ENCODE peak calls at places on chromosome 11, in four cellular contexts. V, S, R and Q are unnamed samples. For H3K36me3, the result is how much of the 10 kb centered on the place peaks cover.

GRCh38 chr11:79510948-79511347 is 70.1 kb upstream of the TENM4 start:
- DNase-seq in V (no peak), S (no peak), R (no peak), Q (no peak)

GRCh38 chr11:122215244-122215992 is 99.4 kb upstream of the BLID start:
- DNase-seq in V (peak), S (peak), R (peak), Q (peak)

GRCh38 chr11:75775056-75775455 is 6.5 kb downstream of the DGAT2 start:
- DNase-seq in V (no peak), S (no peak), R (no peak), Q (no peak)

GRCh38 chr11:125201525-125202121 is 37.1 kb downstream of the PKNOX2 start:
- DNase-seq in V (peak), S (no peak), R (peak), Q (no peak)

GRCh38 chr11:116353517-116353916 is 419.3 kb downstream of the BUD13 start:
- DNase-seq in V (no peak), S (no peak), R (no peak), Q (no peak)

GRCh38 chr11:17734418-17734911 is at the start of gene KCNC1:
- DNase-seq in V (no peak), S (peak), R (peak), Q (peak)

GRCh38 chr11:18393581-18394299 is 623 bp upstream of the LDHA start:
- DNase-seq in V (no peak), S (no peak), R (no peak), Q (no peak)

GRCh38 chr11:120911943-120912342 is 112.0 kb upstream of the TBCEL start:
- DNase-seq in V (peak), S (no peak), R (no peak), Q (no peak)

GRCh38 chr11:72972541-72973128 is 158.4 kb downstream of the ATG16L2 start:
- DNase-seq in V (peak), S (no peak), R (peak), Q (peak)

GRCh38 chr11:80849253-80849652 is 1408.4 kb upstream of the TENM4 start:
- DNase-seq in V (no peak), S (no peak), R (no peak), Q (no peak)

GRCh38 chr11:76206327-76207081 is at the start of gene WNT11:
- DNase-seq in V (peak), S (peak), R (no peak), Q (peak)

GRCh38 chr11:17801166-17801565 is 66.6 kb downstream of the KCNC1 start:
- DNase-seq in V (no peak), S (no peak), R (no peak), Q (no peak)

GRCh38 chr11:98568011-98568410 is 452.7 kb upstream of the CNTN5 start:
- DNase-seq in V (no peak), S (no peak), R (no peak), Q (no peak)

DNA sequence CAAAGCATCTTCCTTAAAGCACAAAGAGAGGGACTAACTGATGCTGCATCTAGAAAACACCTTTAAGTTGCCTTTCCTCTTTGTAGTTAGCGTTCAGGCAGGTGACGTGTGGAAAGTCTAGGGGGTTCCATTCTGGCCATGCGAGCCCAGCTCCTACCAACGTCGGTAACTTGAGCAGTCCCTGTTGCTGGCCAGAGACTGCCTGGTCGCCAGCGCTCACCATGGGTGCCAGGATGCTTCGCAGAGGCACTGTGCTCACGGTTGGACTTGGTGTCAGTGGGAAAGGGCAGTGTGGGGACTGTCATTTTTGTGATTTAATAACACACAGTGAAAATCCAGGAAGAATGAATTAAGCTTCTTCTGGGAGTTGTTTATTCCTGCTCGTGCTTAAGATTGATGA is 40.6 kb downstream of the PPP2R1B start:
- DNase-seq in V (no peak), S (no peak), R (no peak), Q (no peak)
- H3K36me3 ChIP-seq in V (under half), S (under half), R (half or more), Q (under half)

GRCh38 chr11:46972821-46973220 is 36.3 kb downstream of the CSTPP1 start:
- DNase-seq in V (no peak), S (no peak), R (no peak), Q (no peak)

GRCh38 chr11:46977940-46978595 is 41.5 kb downstream of the CSTPP1 start:
- DNase-seq in V (peak), S (no peak), R (peak), Q (peak)

GRCh38 chr11:46979358-46979757 is 42.8 kb downstream of the CSTPP1 start:
- DNase-seq in V (no peak), S (no peak), R (no peak), Q (no peak)

GRCh38 chr11:46977038-46977818 is 40.7 kb downstream of the CSTPP1 start:
- DNase-seq in V (no peak), S (no peak), R (no peak), Q (no peak)

DNA sequence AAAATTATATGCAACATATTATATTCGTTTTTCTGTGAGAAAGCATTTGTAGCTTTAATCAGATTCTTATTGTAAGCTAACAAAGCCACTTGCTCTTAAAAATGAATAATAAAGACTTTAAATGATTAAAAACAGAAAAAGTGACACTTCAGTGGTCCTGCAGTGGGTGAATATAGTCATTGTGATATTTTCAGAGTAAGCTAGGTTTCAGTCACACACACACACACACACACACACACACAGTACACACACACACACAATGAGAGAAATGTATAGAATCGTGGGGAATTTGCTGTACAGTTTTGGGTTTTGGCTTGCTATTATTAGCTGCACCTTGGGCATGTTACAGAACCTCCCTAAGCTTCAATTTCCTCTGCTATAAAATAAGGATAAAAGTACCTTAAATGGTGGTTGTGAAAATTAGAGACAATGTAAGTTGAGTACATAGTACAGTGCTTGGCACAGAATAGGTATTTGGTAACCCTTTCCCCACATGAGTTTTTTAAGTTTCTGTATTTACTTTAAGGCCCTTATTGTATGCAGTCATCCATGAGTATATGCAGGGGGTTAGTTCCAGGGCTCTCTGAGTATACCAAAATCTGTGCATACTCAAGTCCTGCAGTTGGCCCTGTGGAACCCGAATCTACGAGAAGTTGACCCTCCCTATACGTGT is 39.8 kb downstream of the CSTPP1 start:
- DNase-seq in V (no peak), S (no peak), R (no peak), Q (no peak)
- H3K4me2 ChIP-seq in V (no peak), S (peak), R (no peak), Q (no peak)

DNA sequence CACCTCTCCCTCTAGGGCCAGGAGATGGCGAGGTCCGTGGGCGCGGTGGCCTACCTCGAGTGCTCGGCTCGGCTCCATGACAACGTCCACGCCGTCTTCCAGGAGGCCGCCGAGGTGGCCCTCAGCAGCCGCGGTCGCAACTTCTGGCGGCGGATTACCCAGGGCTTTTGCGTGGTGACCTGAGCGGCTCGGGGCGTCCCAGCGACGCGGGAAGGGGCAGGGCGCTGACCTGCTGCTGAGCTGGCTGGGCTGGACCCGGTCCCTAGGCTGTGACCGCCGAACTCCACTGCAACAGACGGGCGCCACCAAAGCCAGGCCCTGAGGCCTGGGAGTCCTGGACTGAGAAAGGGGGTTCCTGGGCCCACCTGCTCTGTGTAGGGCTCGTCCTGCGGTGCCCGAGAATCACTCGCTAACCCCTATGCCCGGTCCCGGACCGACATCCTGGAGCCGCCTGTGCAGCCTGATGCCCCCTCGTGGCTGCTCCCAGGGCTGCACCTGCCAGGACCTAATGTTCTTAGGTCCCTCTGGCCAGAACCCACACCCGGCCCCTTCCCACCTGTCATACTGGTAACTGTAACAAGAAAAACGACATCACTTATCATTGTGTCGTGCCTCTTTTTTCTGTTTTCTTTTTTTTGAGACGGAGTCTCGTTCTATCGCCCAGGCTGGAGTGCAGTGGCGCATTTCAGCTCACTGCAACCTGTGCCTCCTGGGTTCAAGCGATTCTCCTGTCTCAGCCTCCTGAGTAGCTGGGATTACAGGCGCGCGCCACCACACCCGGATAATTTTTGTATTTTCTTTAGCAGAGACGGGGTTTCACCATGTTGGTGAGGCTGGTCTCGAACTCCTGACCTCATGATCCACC is 15.0 kb downstream of the RHOD start:
- DNase-seq in V (peak), S (peak), R (peak), Q (peak)
- H3K4me3 ChIP-seq in V (no peak), S (peak), R (no peak), Q (no peak)

GRCh38 chr11:119372260-119373058 is 9.0 kb downstream of the USP2 start:
- DNase-seq in V (no peak), S (no peak), R (no peak), Q (no peak)

GRCh38 chr11:119374632-119375394 is 6.7 kb downstream of the USP2 start:
- DNase-seq in V (no peak), S (peak), R (no peak), Q (peak)

GRCh38 chr11:119375629-119376196 is 5.8 kb downstream of the USP2 start:
- DNase-seq in V (no peak), S (peak), R (peak), Q (peak)

GRCh38 chr11:119373059-119373875 is 8.2 kb downstream of the USP2 start:
- DNase-seq in V (no peak), S (no peak), R (no peak), Q (no peak)

DNA sequence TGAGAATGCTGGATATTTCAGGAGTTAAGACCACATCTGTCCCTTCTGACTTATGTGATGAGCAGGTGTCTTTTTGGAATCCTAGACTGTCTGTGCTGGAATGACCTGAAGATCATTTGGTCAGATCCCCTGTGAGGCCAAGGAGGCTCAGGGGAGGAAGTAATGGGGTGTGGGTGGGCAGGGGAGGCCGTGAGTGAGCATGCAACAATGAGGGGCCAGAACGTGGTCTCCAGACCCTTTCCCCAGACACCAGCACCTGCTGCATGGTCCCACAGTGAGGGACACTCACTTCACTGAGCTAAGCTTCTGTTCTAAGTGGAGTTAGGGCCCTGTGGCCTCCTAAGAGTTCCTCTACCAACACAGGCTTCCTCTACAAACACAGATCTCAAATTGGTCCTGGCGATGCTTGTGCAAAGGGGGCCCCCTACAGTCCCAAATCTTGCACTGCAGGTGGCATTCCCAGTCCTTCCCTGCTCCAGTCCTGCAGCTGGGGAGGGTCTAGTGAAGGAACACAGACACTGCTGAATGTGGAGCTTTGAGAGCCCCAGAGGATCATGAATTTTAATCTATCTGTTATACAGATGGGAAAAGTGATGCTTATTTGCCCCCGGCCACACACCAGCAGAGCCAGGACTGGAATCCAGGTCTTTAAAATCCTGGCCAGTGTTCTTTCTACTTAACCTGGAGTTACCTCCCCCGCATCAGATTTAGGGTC is 7.4 kb downstream of the USP2 start:
- DNase-seq in V (peak), S (peak), R (peak), Q (peak)
- H3K36me3 ChIP-seq in V (under half), S (under half), R (under half), Q (under half)

DNA sequence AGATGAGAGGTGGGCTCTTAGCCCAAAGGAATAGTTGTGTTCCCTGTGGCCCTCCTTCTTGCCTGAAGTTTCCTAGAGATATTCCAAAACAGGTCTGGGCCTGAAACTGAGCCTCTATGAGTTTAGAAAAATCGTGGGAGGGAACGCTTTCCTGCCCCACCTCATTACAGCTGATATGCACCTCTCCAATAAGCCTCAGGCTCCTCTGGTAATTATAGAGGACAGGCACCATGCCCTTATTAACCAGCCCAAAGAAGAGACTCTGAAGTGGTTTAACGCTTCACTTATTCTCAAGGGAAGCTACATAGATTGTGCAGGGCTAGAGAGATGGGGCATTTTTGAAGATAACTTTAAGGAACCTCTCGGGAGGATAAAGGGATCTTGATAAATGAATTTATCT is 3.4 kb upstream of the MPZL2 start:
- DNase-seq in V (no peak), S (no peak), R (no peak), Q (no peak)
- H3K4me2 ChIP-seq in V (no peak), S (no peak), R (no peak), Q (no peak)

DNA sequence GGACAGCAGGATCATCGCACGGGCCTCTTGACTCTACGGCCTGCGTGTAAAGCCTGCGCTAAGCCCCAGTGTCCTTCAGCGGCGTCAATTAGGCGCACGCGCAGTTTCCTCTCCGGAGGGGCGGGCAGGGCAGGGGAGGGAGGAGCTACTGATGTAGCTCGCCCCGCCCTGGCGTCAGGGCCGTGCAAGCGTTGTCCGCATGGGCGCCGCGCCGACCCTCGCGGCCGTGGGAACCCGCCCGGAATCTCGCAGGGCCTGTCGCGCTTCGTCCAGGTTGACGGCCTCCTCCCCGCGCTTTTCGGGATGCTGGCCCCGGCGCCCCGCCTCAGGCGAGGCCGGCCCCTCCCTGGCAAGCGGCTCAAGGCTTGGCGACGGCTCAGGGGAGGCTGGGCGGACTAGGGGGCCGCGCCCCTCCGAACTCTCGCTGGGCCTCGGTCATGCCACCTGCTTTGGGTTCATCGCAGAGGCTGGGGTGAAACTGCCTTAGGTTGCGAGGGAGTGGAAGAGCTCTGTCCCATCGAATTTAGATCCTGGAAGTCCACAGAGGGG is 61.1 kb downstream of the ST3GAL4 start:
- DNase-seq in V (no peak), S (peak), R (peak), Q (peak)
- H3K4me3 ChIP-seq in V (no peak), S (peak), R (peak), Q (peak)

GRCh38 chr11:33772300-33772699 is 2.0 kb downstream of the FBXO3 start:
- DNase-seq in V (peak), S (no peak), R (peak), Q (peak)

GRCh38 chr11:33769542-33769941 is 4.8 kb downstream of the FBXO3 start:
- DNase-seq in V (peak), S (no peak), R (no peak), Q (peak)

GRCh38 chr11:33766085-33766484 is 8.2 kb downstream of the FBXO3 start:
- DNase-seq in V (peak), S (no peak), R (no peak), Q (no peak)

GRCh38 chr11:33770236-33770635 is 4.1 kb downstream of the FBXO3 start:
- DNase-seq in V (no peak), S (no peak), R (no peak), Q (no peak)

GRCh38 chr11:33767624-33768023 is 6.7 kb downstream of the FBXO3 start:
- DNase-seq in V (no peak), S (no peak), R (no peak), Q (no peak)
- H3K36me3 ChIP-seq in V (under half), S (under half), R (under half), Q (under half)

GRCh38 chr11:1832989-1833365 is 1.8 kb upstream of the SYT8 start:
- DNase-seq in V (no peak), S (no peak), R (no peak), Q (no peak)
- H3K4me2 ChIP-seq in V (peak), S (peak), R (no peak), Q (no peak)

GRCh38 chr11:14460147-14460546 is 39.5 kb downstream of the COPB1 start:
- DNase-seq in V (peak), S (no peak), R (no peak), Q (no peak)

GRCh38 chr11:14454861-14455632 is 44.6 kb downstream of the COPB1 start:
- DNase-seq in V (peak), S (peak), R (peak), Q (peak)

GRCh38 chr11:14463623-14464022 is 36.0 kb downstream of the COPB1 start:
- DNase-seq in V (no peak), S (no peak), R (no peak), Q (no peak)

GRCh38 chr11:14455648-14456430 is 43.8 kb downstream of the COPB1 start:
- DNase-seq in V (no peak), S (no peak), R (peak), Q (peak)

GRCh38 chr11:14458377-14458776 is 41.2 kb downstream of the COPB1 start:
- DNase-seq in V (no peak), S (no peak), R (no peak), Q (no peak)
- H3K4me3 ChIP-seq in V (no peak), S (no peak), R (no peak), Q (no peak)

DNA sequence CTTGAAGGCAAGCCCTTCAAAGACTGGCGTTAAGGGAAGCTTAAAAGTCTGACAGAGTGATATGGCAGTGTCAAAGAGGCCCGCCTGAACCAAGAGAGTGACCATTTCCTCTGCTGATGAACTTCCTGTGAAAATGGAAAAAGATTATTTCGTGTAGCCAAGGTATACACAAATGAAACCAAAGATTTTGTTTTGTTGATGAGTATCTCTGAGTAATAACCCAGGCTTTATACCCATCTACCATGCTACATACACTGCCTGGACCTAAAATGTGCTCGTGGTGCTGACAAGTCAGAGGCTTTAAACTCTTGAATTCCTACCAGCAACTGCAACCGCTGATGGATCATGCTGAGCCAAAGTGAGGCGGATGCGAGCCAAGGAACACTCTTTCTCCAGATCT is 21.0 kb upstream of the FNBP4 start:
- DNase-seq in V (no peak), S (no peak), R (peak), Q (no peak)
- H3K36me3 ChIP-seq in V (under half), S (under half), R (under half), Q (under half)